ENCODE peak calls at places on chromosomes 3 and 15, in five cellular contexts. W is H1, T is K562, Z is ovary, F is sigmoid colon. X is an unnamed sample.

GRCh38 chr15:25582886-25583285 is 144.1 kb upstream of the UBE3A start:
- DNase-seq in T (no peak), Z (no peak), F (no peak), W (no peak), X (no peak)

GRCh38 chr3:170386468-170386867 is 29.0 kb downstream of the SKIL start:
- DNase-seq in F (no peak), W (no peak), Z (no peak), T (no peak), X (no peak)

GRCh38 chr15:66508293-66508883 is 3.3 kb downstream of the ZWILCH start:
- DNase-seq in Z (no peak), F (no peak), W (no peak), T (no peak), X (no peak)

GRCh38 chr3:48820626-48821324 is 26.9 kb downstream of the PRKAR2A start:
- DNase-seq in F (no peak), T (no peak), Z (no peak), W (no peak), X (no peak)

GRCh38 chr15:92819312-92820232 is 80.6 kb upstream of the CHD2 start:
- DNase-seq in Z (no peak), F (no peak), T (no peak), W (no peak), X (no peak)

GRCh38 chr15:75454471-75455418 is 3.3 kb upstream of the SIN3A start:
- DNase-seq in F (peak), T (peak), W (peak), Z (no peak), X (peak)

GRCh38 chr15:80946576-80946975 is 43.0 kb downstream of the MESD start:
- DNase-seq in T (no peak), Z (no peak), F (no peak), W (no peak), X (no peak)

GRCh38 chr15:49372366-49372765 is 50.7 kb upstream of the FGF7 start:
- DNase-seq in Z (no peak), W (no peak), T (no peak), F (no peak), X (no peak)

GRCh38 chr3:30102372-30102771 is 504.0 kb upstream of the TGFBR2 start:
- DNase-seq in T (no peak), W (no peak), F (no peak), Z (no peak), X (no peak)

GRCh38 chr3:51391566-51392300 is 648 bp downstream of the RBM15B start:
- DNase-seq in F (no peak), W (peak), Z (no peak), T (peak), X (peak)

GRCh38 chr15:36912311-36912712 is 188.0 kb downstream of the MEIS2 start:
- DNase-seq in Z (no peak), W (no peak), T (no peak), F (no peak), X (no peak)

GRCh38 chr3:195286115-195286872 is 15.3 kb upstream of the XXYLT1 start:
- DNase-seq in W (no peak), F (no peak), T (no peak), Z (no peak), X (no peak)

GRCh38 chr3:8560608-8561007 is 59.0 kb downstream of the LMCD1 start:
- DNase-seq in T (no peak), F (peak), W (no peak), Z (no peak), X (no peak)

GRCh38 chr3:84547207-84547606 is 411.6 kb upstream of the CADM2 start:
- DNase-seq in T (no peak), Z (no peak), W (no peak), F (no peak), X (no peak)

DNA sequence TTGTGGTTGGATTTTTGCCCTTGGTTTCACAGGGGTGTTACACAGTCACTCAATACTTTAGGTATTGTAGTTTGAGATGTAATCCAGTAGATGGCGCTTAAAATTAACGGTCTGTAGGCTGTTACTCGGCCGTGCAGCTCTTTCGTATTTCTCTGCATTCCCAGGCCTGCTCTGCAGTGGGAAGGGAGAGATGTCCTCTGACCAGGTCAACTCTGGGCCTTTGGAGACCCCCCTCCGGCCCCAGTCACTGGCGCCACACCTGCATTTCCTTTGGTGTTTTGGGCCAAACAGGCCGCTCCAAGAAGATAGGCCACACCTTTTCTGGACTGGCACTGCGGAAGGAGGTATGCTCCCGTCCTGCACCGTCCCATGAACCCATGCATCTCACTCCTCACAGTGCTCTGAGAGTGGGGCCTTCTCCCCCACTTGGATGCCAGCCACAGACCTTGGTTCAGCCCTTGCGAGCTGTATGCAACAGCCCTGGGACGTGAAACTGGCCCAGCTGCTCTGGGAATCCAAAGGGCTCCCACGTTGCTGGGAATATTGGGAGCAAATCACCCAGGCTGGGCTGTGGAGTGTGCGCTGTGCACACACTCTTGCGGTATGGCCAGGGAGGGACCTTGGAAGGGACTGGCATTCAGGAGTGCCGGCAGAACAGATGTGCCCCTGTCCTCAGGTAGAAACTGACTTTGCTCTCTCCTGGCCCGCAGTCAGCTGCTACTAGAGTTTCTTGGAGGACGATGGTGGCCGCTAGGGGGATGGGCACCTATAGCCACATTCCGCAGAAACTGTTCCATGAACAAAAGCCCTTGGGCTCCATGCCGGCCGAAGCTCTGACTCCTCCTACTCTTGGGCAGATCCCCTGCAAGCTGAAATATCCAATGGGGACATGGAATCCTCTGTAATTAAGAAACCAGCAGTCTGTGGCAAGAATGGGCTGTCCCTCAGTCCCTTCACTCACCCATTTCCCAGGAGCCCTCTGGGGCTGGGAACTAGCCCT is 410.5 kb upstream of the CADM2 start:
- DNase-seq in T (no peak), W (peak), F (peak), Z (no peak), X (no peak)
- TF ChIP-seq CTCF in T (no peak), W (peak), F (no peak), Z (no peak), X (peak)

GRCh38 chr3:11591401-11592266 is 52.1 kb downstream of the VGLL4 start:
- DNase-seq in F (peak), Z (peak), W (no peak), T (no peak), X (no peak)
- TF ChIP-seq EP300 in F (no peak), Z (no peak), W (no peak), T (no peak), X (no peak)

DNA sequence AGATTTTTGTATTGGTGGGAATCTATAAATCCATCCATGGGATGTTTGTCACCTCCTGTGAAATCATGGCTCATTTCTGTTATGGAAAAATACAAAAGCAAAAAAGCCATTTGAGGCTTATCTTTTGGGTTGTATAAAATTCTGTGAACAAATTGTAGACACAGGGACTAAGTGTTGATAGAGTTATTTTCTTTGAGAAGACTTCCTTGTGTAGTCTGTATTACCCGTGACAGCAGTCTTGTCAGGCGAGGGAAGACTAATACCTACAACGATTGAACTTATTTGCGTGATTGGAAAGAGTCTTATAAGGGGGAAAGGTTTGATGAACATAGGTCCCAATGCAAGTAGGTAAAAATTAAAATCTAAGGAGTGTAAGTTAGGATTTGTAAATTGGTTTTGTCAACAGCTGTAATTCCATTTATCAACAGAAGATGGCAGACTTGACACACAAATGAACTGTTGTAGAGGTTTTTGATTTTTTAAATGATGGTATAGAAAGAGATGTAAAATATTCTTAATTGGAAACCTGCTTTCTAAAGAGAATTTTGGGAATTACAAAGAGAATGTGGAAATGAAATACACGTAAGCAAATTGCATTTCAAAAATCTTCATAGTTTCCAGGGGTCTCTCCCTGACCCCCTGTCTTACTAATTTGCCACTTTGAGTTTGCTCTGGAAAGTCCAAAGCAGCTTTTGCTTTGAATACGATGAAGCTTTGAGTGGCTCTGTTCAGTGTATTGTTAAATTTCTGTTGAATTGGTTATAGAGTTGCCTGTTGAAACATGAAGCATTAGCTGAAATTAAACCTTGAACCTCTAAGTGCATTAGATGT is 33.2 kb downstream of the SLC25A26 start:
- DNase-seq in W (no peak), Z (no peak), F (no peak), T (peak), X (no peak)
- TF ChIP-seq CTCF in W (peak), Z (peak), F (peak), T (no peak), X (peak)

DNA sequence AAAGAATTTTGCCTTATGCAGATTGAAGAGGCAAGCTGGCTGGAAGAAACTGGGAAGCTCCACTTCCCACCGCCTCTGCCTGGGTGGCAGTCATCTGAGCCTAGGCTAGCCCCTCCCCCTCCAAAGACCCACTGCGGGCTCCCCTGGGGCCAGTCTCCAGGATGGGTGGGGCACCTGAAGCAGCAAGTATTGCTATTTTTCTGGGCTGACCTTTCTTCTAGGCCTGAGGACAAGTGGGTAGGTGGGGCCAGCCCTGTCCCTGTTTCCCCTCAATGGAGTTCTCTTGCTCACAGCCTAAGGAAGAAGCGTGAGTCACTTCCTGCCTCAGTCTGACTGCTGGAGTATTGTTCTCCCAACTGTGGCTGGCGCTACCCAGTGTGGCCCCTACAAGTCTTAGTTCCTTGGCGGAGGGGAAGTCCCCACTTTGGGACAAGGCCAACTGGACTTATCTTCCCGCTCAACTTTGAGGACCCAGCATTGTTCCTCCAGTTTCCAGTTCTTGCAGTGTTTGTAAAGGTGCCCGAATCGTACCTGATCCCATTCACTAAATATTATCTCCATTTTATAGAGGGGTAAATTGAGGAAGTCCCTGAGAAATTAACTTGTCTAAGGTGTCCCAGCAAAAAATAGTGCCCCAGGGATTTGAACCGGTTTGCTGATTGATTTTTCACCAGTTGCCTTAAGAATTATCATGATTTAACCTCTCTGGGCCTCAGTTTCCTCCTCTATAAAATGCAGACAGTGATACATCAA is 1.4 kb downstream of the FURIN start:
- DNase-seq in T (peak), Z (peak), F (peak), W (no peak), X (peak)
- TF ChIP-seq EP300 in T (no peak), Z (no peak), F (no peak), W (no peak), X (no peak)

DNA sequence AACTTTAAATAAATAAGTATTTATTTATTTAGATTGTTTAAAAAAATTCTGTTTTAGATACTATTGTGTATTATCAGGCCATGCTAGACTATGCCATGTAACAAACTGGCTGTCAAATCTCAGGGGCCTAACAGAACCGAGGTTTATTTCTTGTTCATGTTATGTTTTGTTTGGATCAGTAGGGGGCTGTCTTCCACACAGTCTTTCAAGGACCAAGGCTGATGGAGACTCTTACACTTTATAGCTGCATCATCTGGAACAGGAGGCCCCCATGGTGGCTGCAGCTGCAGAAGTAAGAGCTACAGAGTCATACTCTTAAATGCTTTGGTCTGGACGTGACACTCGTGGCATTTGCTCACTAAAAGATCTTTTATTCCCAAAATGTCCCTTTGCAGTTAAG is 33.0 kb upstream of the ARL14 start:
- DNase-seq in T (no peak), F (no peak), Z (no peak), W (no peak), X (no peak)
- TF ChIP-seq CTCF in T (peak), F (no peak), Z (no peak), W (no peak), X (no peak)

GRCh38 chr3:62732183-62732904 is 142.9 kb downstream of the CADPS start:
- DNase-seq in Z (no peak), T (no peak), W (no peak), F (no peak), X (peak)
- TF ChIP-seq EP300 in Z (no peak), T (no peak), W (no peak), F (no peak), X (no peak)

GRCh38 chr3:142930510-142930909 is 33.0 kb downstream of the PAQR9 start:
- DNase-seq in W (no peak), T (no peak), Z (no peak), F (no peak), X (no peak)

GRCh38 chr3:142931222-142931621 is 32.3 kb downstream of the PAQR9 start:
- DNase-seq in T (no peak), Z (no peak), W (peak), F (no peak), X (peak)

GRCh38 chr3:142926368-142926944 is 37.0 kb downstream of the PAQR9 start:
- DNase-seq in T (no peak), F (no peak), Z (no peak), W (no peak), X (no peak)

GRCh38 chr3:142929890-142930289 is 33.6 kb downstream of the PAQR9 start:
- DNase-seq in T (peak), W (no peak), Z (no peak), F (no peak), X (no peak)

GRCh38 chr3:142929109-142929508 is 34.4 kb downstream of the PAQR9 start:
- DNase-seq in F (no peak), W (peak), Z (no peak), T (peak), X (peak)
- TF ChIP-seq CTCF in F (peak), W (peak), Z (no peak), T (peak), X (peak)

GRCh38 chr3:56758539-56758981 is 43.2 kb downstream of the ARHGEF3 start:
- DNase-seq in T (no peak), F (no peak), Z (no peak), W (no peak), X (no peak)
- TF ChIP-seq EP300 in T (no peak), F (no peak), Z (no peak), W (no peak), X (no peak)

DNA sequence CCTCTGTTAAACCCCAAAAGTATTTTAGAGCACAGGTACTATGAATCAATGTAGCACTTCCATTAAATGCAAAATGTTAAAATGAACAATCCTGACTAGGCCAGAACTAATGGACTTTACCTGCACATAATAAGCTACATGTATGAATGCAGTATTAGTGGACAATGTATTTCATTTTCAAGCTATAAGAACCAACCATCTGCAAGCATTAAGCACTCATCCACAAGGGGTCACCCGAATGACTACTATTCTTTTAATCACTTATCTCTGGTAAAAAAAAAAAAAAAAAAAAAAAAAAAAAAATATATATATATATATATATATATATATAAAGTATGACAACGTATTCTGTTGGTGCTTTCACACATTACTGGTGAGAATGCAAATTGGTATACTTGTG is 7.2 kb downstream of the HERC1 start:
- DNase-seq in Z (no peak), F (no peak), W (no peak), T (no peak), X (no peak)
- TF ChIP-seq CTCF in Z (no peak), F (no peak), W (no peak), T (peak), X (no peak)

X was measured in transverse colon.